ENCODE peak calls at places on chromosomes 12 and 14, in six cellular contexts. S, B, X, Q, R and U are unnamed samples.

GRCh38 chr12:77751939-77752338 is 78.8 kb upstream of the NAV3 start:
- DNase-seq in S (no peak), B (no peak), X (peak; percentile 55), Q (peak; percentile 64), R (no peak), U (peak; percentile 18)

GRCh38 chr12:120914794-120915193 is 10.6 kb upstream of the SPPL3 start:
- DNase-seq in S (no peak), B (no peak), X (no peak), Q (no peak), R (no peak), U (no peak)

GRCh38 chr14:20413785-20414117 is 450 bp upstream of the TEP1 start:
- DNase-seq in S (no peak), B (peak; percentile 35), X (no peak), Q (no peak), R (no peak), U (no peak)

GRCh38 chr12:108295631-108296030 is 43.5 kb downstream of the CMKLR1 start:
- DNase-seq in S (no peak), B (no peak), X (no peak), Q (peak; percentile 18), R (no peak), U (no peak)

GRCh38 chr12:121128908-121129704 is 3.6 kb upstream of the P2RX7 start:
- DNase-seq in S (no peak), B (peak; percentile 80), X (peak; percentile 57), Q (peak; percentile 33), R (peak; percentile 81), U (peak; percentile 80)

GRCh38 chr12:131223171-131223761 is 269.6 kb downstream of the ADGRD1 start:
- DNase-seq in S (no peak), B (no peak), X (no peak), Q (no peak), R (no peak), U (no peak)

GRCh38 chr14:106459971-106460730 is 933.8 kb downstream of the TMEM121 start:
- DNase-seq in S (no peak), B (peak; percentile 54), X (no peak), Q (no peak), R (no peak), U (no peak)

GRCh38 chr14:36510874-36511273 is 9.2 kb downstream of the NKX2-1 start:
- DNase-seq in S (no peak), B (no peak), X (no peak), Q (no peak), R (no peak), U (no peak)

GRCh38 chr12:43898474-43898873 is 62.6 kb downstream of the TMEM117 start:
- DNase-seq in S (no peak), B (no peak), X (no peak), Q (no peak), R (no peak), U (no peak)

GRCh38 chr14:58430156-58430555 is 2.6 kb downstream of the KIAA0586 start:
- DNase-seq in S (no peak), B (no peak), X (peak; percentile 17), Q (peak; percentile 59), R (no peak), U (peak; percentile 34)

GRCh38 chr12:111605931-111606625 is 7.0 kb upstream of the ATXN2 start:
- DNase-seq in S (no peak), B (no peak), X (no peak), Q (no peak), R (no peak), U (peak; percentile 4)

GRCh38 chr12:65948320-65949008 is 124.2 kb downstream of the HMGA2 start:
- DNase-seq in S (peak; percentile 97), B (no peak), X (peak; percentile 93), Q (peak; percentile 95), R (peak; percentile 50), U (peak; percentile 98)

GRCh38 chr14:57982802-57983201 is 116.9 kb upstream of the SLC35F4 start:
- DNase-seq in S (no peak), B (no peak), X (no peak), Q (no peak), R (no peak), U (no peak)

GRCh38 chr12:54984602-54985376 is at the start of gene TESPA1:
- DNase-seq in S (no peak), B (peak; percentile 89), X (no peak), Q (no peak), R (peak; percentile 54), U (peak; percentile 1)

GRCh38 chr12:95497031-95497430 is 23.1 kb downstream of the METAP2 start:
- DNase-seq in S (no peak), B (no peak), X (no peak), Q (no peak), R (no peak), U (no peak)

GRCh38 chr14:30114051-30114450 is 186.4 kb upstream of the PRKD1 start:
- DNase-seq in S (no peak), B (no peak), X (peak; percentile 11), Q (no peak), R (no peak), U (peak; percentile 7)

GRCh38 chr12:64099430-64099829 is 122.7 kb downstream of the KICS2 start:
- DNase-seq in S (no peak), B (no peak), X (peak; percentile 78), Q (peak; percentile 93), R (no peak), U (peak; percentile 92)
- H3K4me3 ChIP-seq in S (no peak overlapping the region), B (no peak overlapping the region), X (no peak overlapping the region), Q (no peak overlapping the region), R (no peak overlapping the region), U (no peak overlapping the region)

GRCh38 chr14:75280831-75281690 is 2.4 kb downstream of the FOS start:
- DNase-seq in S (no peak), B (peak; percentile 39), X (peak; percentile 69), Q (no peak), R (no peak), U (peak; percentile 87)

GRCh38 chr14:75279739-75280447 is 1.3 kb downstream of the FOS start:
- DNase-seq in S (no peak), B (no peak), X (peak; percentile 31), Q (no peak), R (no peak), U (no peak)

GRCh38 chr14:75279153-75279738 is 618 bp downstream of the FOS start:
- DNase-seq in S (no peak), B (peak; percentile 71), X (peak; percentile 79), Q (peak; percentile 84), R (no peak), U (peak; percentile 83)

GRCh38 chr14:75281691-75282000 is 3.0 kb downstream of the FOS start:
- DNase-seq in S (no peak), B (no peak), X (no peak), Q (no peak), R (no peak), U (no peak)

GRCh38 chr14:75280448-75280830 is 1.8 kb downstream of the FOS start:
- DNase-seq in S (no peak), B (no peak), X (no peak), Q (no peak), R (no peak), U (peak; percentile 83)
- H3K4me3 ChIP-seq in S (no peak overlapping the region), B (peak overlapping the region; percentile 87), X (peak overlapping the region; percentile 88), Q (peak overlapping the region; percentile 99), R (peak overlapping the region; percentile 65), U (peak overlapping the region; percentile 95)

DNA sequence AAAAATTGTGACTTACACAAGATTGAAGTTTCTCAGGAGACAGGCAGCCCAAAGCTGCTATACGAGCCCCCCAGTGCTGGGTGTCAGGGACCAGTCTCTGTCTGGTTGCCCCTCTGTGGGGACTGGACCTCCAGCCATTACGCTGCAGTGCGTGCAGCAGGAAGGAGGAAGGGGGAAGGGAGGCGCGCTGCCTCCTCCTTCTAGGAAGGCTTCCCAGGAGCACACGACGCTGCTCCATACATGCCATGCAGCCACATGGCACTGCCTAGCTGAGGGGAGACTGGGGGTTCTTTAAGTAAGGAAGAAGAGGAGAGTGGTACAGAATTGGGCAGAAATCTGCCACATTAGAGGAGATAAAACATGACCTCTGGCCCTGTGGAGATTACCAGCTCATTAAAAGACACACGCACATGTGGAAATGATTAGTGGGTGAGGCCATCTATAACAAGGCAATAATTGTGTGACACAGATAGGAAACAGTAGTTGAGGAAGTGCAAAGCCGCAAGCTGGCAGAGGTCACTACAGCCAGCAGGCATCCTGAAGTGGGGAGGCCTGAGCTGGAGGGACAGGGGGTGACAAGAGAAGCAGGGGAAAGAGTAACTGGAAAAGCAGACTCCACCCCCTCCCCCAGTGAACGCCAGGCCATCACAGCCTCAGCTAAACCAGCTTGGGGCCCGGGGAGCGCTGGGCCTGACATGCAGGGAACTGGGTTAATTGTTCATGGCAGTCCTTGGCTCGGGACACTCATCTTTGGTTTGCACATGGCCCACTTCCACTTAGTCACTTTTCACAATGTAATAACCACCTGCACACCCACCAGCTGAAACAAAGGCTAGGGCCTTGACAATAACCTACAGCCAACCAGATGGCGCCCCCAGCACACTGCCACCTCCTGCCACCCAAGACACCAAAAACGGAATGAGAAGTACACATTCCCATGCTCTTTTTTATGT is 39.6 kb downstream of the CCDC88C start:
- DNase-seq in S (no peak), B (no peak), X (peak; percentile 42), Q (peak; percentile 83), R (no peak), U (no peak)
- H3K4me3 ChIP-seq in S (no peak overlapping the region), B (peak overlapping the region; percentile 58), X (no peak overlapping the region), Q (no peak overlapping the region), R (no peak overlapping the region), U (no peak overlapping the region)

GRCh38 chr14:95537298-95538089 is 2.6 kb downstream of the GLRX5 start:
- DNase-seq in S (no peak), B (no peak), X (no peak), Q (no peak), R (no peak), U (no peak)
- H3K4me3 ChIP-seq in S (peak overlapping the region; percentile 92), B (no peak overlapping the region), X (peak overlapping the region; percentile 30), Q (peak overlapping the region; percentile 79), R (no peak overlapping the region), U (no peak overlapping the region)

GRCh38 chr12:80872053-80872452 is 65.7 kb downstream of the LIN7A start:
- DNase-seq in S (no peak), B (no peak), X (no peak), Q (no peak), R (no peak), U (no peak)

DNA sequence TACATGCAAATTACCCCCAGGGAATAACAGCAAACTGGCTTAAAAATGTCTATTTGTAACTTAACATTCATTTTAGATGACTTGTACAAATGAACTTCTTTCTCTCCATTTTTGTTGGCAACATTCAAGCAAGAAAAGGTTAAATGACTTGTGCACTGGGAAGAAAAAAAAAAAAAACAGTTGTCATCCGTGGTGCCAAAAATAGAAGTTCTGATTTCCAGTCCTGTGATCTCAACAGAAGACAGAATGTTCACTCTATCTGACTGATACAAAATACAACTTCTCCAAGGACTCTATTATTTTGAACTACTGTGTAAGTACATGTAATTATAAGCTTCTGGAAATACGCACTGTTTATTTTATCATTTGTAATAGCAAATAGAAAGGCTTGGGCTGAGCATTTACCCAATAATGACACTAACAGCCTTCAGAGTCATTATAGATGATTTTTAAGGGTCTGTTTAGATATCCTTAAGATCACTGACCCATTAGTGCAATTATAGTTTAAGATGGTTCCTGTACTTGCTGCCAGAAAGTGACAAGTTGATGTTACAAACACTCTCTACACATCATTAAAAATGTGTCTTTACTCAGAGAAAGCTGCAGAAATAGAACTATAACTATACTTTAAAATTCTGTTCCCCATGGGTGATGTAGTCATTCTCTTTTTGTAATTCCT is 59.9 kb downstream of the LIN7A start:
- DNase-seq in S (no peak), B (no peak), X (no peak), Q (peak; percentile 44), R (no peak), U (peak; percentile 44)
- H3K4me3 ChIP-seq in S (no peak overlapping the region), B (no peak overlapping the region), X (no peak overlapping the region), Q (no peak overlapping the region), R (no peak overlapping the region), U (no peak overlapping the region)

GRCh38 chr12:93379432-93380308 is 1.9 kb downstream of the NUDT4 start:
- DNase-seq in S (no peak), B (no peak), X (peak; percentile 29), Q (no peak), R (no peak), U (peak; percentile 29)
- H3K4me3 ChIP-seq in S (peak overlapping the region; percentile 93), B (peak overlapping the region; percentile 98), X (peak overlapping the region; percentile 86), Q (peak overlapping the region; percentile 85), R (peak overlapping the region; percentile 94), U (peak overlapping the region; percentile 83)